ENCODE peak calls at places on chromosomes 16 and 17, in four cellular contexts. Z is neural progenitor cell, L is keratinocyte, G is fibroblast of lung. D is an unnamed sample.
A peak's percentile ranks its signal among the peaks of the same experiment; 100 is the strongest.

GRCh38 chr17:48981927-48982539 is 13.6 kb upstream of the GIP start:
- DNase-seq in Z (no peak), L (no peak), G (no peak), D (no peak)

GRCh38 chr16:71723537-71724319 is 773 bp downstream of the PHLPP2 start:
- DNase-seq in Z (peak; percentile 95), L (no peak), G (peak; percentile 54), D (peak; percentile 77)

GRCh38 chr17:35245196-35245486 is 2.3 kb downstream of the SLFN5 start:
- DNase-seq in Z (no peak), L (no peak), G (peak; percentile 91), D (peak; percentile 86)

GRCh38 chr16:87762071-87762571 is 3.7 kb downstream of the KLHDC4 start:
- DNase-seq in Z (no peak), L (no peak), G (no peak), D (no peak)

GRCh38 chr16:31206776-31207175 is 4.2 kb upstream of the PYCARD start:
- DNase-seq in Z (no peak), L (no peak), G (no peak), D (no peak)

GRCh38 chr16:53433509-53433908 is 762 bp upstream of the RBL2 start:
- DNase-seq in Z (peak; percentile 6), L (no peak), G (no peak), D (peak; percentile 61)

GRCh38 chr16:57536306-57537193 is at the start of gene CCDC102A:
- DNase-seq in Z (peak; percentile 87), L (no peak), G (peak; percentile 54), D (no peak)

GRCh38 chr17:51487947-51488346 is 227.6 kb downstream of the UTP18 start:
- DNase-seq in Z (peak; percentile 59), L (no peak), G (no peak), D (no peak)

GRCh38 chr16:87550510-87550961 is 51.8 kb upstream of the JPH3 start:
- DNase-seq in Z (peak; percentile 63), L (no peak), G (no peak), D (peak; percentile 41)

GRCh38 chr16:53844796-53845195 is 140.8 kb downstream of the FTO start:
- DNase-seq in Z (no peak), L (no peak), G (no peak), D (no peak)

GRCh38 chr17:64326420-64327054 is 63.5 kb upstream of the TEX2 start:
- DNase-seq in Z (no peak), L (no peak), G (peak; percentile 55), D (peak; percentile 100)
- H3K4me3 ChIP-seq in Z (no peak overlapping the region), L (no peak overlapping the region), G (no peak overlapping the region), D (no peak overlapping the region)

GRCh38 chr16:89320717-89321501 is 103.4 kb downstream of the ZNF778 start:
- DNase-seq in Z (peak; percentile 67), L (no peak), G (peak; percentile 75), D (peak; percentile 76)

GRCh38 chr16:89322381-89323119 is 105.0 kb downstream of the ZNF778 start:
- DNase-seq in Z (peak; percentile 61), L (no peak), G (peak; percentile 77), D (peak; percentile 41)

GRCh38 chr16:89324056-89325010 is 106.8 kb downstream of the ZNF778 start:
- DNase-seq in Z (no peak), L (no peak), G (peak; percentile 97), D (no peak)

GRCh38 chr16:89325861-89326471 is 108.5 kb downstream of the ZNF778 start:
- DNase-seq in Z (no peak), L (no peak), G (peak; percentile 82), D (peak; percentile 64)

DNA sequence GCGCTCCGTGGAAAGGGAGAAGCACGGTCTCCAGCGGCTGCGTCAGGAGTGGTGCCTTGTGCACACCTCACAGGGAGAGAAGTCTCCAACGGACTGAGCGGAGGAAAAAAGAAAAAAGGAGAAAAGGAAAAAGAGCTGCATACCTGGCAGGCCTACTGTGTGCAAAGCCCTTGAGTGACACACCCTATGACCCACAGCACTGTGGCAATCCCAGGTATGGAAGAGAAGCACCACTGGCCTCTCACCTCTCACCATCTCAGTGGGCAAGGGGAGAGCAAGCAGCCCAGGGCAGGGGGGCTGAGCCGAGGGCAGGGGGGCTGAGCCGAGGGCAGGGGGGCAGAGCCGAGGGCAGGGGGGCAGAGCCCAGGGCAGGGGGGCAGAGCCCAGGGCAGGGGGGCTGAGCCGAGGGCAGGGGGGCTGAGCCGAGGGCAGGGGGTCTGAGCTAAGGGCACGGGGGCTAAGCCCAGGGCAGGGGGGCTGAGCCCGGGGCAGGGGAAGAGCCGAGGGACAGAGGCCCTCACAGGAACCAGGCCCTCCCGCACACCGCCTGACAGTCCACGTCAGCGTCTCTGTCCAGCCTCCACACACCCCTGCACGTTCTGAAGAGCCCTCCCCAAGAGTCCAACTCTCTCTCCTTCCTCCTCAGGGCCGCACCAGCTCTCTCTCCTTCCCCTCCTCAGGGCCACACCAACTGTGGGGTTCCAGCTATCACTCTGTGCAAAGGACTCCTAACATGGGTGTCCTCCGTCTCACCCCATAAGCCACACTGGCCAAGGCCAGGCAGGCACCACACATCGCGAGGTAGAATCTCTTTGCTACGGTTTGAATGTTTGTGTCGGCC is 105.8 kb downstream of the ZNF778 start:
- DNase-seq in Z (no peak), L (no peak), G (no peak), D (no peak)
- H4K20me1 ChIP-seq in Z (peaks cover 100% of the 10 kb centered on the region), L (peaks cover 2% of the 10 kb centered on the region), G (no peaks in the 10 kb centered on the region), D (peaks cover 77% of the 10 kb centered on the region)

GRCh38 chr17:81285894-81286293 is 9.2 kb downstream of the SLC38A10 start:
- DNase-seq in Z (no peak), L (no peak), G (no peak), D (no peak)
- H3K4me3 ChIP-seq in Z (no peak overlapping the region), L (no peak overlapping the region), G (no peak overlapping the region), D (no peak overlapping the region)

DNA sequence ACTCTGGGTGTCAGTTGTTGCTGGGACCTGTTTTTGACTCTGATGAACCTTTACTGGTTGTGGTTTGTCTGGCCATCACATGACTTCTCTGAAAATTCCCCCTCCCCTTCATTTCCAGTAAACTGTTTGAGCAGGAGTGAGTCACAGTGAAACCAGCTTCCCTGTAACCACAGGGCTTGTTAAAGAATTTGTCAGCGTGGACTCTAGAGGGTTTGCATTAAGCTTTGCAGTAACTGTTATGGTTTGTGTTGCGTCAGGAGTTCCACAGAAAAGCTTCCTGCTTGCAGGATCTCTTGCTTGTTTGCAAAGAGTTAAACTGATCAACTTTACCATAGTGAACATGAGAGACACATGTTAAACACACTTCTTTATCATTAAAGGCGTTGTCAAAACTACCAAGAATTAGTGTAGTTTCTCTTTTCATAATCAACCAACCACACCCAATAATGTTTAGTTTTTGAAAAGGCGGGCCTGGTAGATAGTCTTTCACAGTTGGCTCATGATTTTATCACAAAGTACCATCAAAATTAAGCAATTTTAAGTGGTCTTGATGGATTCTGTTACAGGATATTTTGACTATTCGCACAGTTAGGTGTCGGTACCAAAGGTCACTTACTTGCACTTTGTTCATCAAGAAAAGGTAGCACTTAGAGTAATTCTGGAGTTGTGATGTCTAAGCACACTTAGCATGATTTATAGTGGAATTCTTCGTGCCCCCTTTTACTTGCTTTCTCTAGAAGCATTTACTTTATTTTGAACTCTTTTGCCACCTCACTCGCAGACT is 79.3 kb downstream of the VMP1 start:
- DNase-seq in Z (peak; percentile 15), L (peak; percentile 87), G (peak; percentile 100), D (peak; percentile 76)
- H4K20me1 ChIP-seq in Z (no peaks in the 10 kb centered on the region), L (no peaks in the 10 kb centered on the region), G (no peaks in the 10 kb centered on the region), D (no peaks in the 10 kb centered on the region)

GRCh38 chr16:27402964-27403600 is 1.1 kb downstream of the IL21R start:
- DNase-seq in Z (no peak), L (no peak), G (no peak), D (no peak)
- H3K4me3 ChIP-seq in Z (no peak overlapping the region), L (no peak overlapping the region), G (no peak overlapping the region), D (no peak overlapping the region)

DNA sequence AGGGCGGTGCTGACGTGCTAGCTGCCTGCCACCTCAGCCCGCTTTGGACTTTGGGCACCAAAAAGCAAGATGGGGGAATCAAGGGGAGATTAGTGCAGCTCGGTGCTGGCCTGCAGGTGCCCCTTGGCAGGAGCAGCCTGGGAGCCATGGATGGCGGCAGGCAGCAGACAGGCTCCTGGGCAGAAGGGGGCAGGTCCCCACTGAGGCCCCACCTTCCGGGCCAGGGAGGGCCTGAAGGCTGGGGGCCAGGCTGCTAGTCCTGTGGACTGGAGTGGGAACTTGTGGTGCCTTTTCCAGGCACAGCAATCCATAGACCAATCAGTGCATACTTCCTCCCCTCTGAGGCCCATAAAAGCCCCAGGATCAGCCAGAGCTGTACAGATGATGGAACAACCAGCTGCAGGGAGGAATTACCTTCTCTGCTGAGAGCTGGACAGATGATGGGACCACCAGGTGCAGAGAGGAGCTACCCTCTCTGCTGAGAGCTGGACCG is 64.0 kb downstream of the USP32 start:
- DNase-seq in Z (peak; percentile 9), L (no peak), G (no peak), D (no peak)
- H4K20me1 ChIP-seq in Z (peaks cover 33% of the 10 kb centered on the region), L (peaks cover 6% of the 10 kb centered on the region), G (no peaks in the 10 kb centered on the region), D (no peaks in the 10 kb centered on the region)

GRCh38 chr16:89924298-89924924 is 1.3 kb downstream of the TUBB3 start:
- DNase-seq in Z (peak; percentile 94), L (no peak), G (peak; percentile 36), D (no peak)

GRCh38 chr16:89924925-89925307 is 1.8 kb downstream of the TUBB3 start:
- DNase-seq in Z (no peak), L (no peak), G (no peak), D (no peak)

GRCh38 chr16:89922884-89923639 is at the start of gene TUBB3:
- DNase-seq in Z (peak; percentile 95), L (no peak), G (peak; percentile 80), D (peak; percentile 89)

GRCh38 chr16:89922477-89922883 is 662 bp upstream of the TUBB3 start:
- DNase-seq in Z (peak; percentile 75), L (peak; percentile 64), G (peak; percentile 92), D (peak; percentile 80)

GRCh38 chr16:89923640-89924297 is 627 bp downstream of the TUBB3 start:
- DNase-seq in Z (peak; percentile 75), L (no peak), G (no peak), D (no peak)
- H3K4me3 ChIP-seq in Z (peak overlapping the region; percentile 68), L (peak overlapping the region; percentile 79), G (peak overlapping the region; percentile 81), D (peak overlapping the region; percentile 72)

GRCh38 chr17:17783825-17784598 is 52.8 kb downstream of the SREBF1 start:
- DNase-seq in Z (peak; percentile 92), L (no peak), G (peak; percentile 74), D (no peak)

GRCh38 chr17:17781591-17782424 is 55.0 kb downstream of the SREBF1 start:
- DNase-seq in Z (peak; percentile 78), L (no peak), G (peak; percentile 64), D (no peak)

GRCh38 chr17:17780941-17781590 is 55.7 kb downstream of the SREBF1 start:
- DNase-seq in Z (peak; percentile 88), L (no peak), G (peak; percentile 87), D (peak; percentile 72)

GRCh38 chr17:17783121-17783824 is 53.5 kb downstream of the SREBF1 start:
- DNase-seq in Z (peak; percentile 88), L (no peak), G (peak; percentile 40), D (no peak)

GRCh38 chr17:17782425-17783120 is 54.2 kb downstream of the SREBF1 start:
- DNase-seq in Z (peak; percentile 72), L (no peak), G (peak; percentile 30), D (no peak)
- H4K20me1 ChIP-seq in Z (peaks cover 97% of the 10 kb centered on the region), L (peaks cover 11% of the 10 kb centered on the region), G (no peaks in the 10 kb centered on the region), D (peaks cover 77% of the 10 kb centered on the region)